ENCODE peak calls at places on chromosomes 5 and 9, in six cellular contexts. S is upper lobe of left lung, F is A549, I is body of pancreas, N is suprapubic skin, C is uterus. W is an unnamed sample.

GRCh38 chr5:79612667-79613190 is 488 bp downstream of the TENT2 start:
- DNase-seq in S (no peak), N (no peak), F (no peak), C (no peak), I (no peak), W (no peak)

GRCh38 chr5:57986746-57987145 is 473.1 kb downstream of the PLK2 start:
- DNase-seq in N (no peak), C (peak; percentile 18), I (no peak), S (no peak), F (peak; percentile 59), W (no peak)

GRCh38 chr9:114238471-114238870 is 83.1 kb downstream of the COL27A1 start:
- DNase-seq in C (peak; percentile 37), S (no peak), I (no peak), F (no peak), N (no peak), W (peak; percentile 29)

GRCh38 chr9:19156805-19157204 is 29.5 kb upstream of the PLIN2 start:
- DNase-seq in F (no peak), N (no peak), S (no peak), I (no peak), C (peak; percentile 26), W (peak; percentile 27)

GRCh38 chr5:42949348-42950090 is 90.6 kb downstream of the ANXA2R start:
- DNase-seq in S (peak; percentile 74), N (no peak), F (peak; percentile 93), I (no peak), C (peak; percentile 22), W (peak; percentile 40)

GRCh38 chr5:123344819-123345426 is 78.3 kb downstream of the CEP120 start:
- DNase-seq in I (no peak), S (no peak), F (peak; percentile 28), N (no peak), C (no peak), W (no peak)

GRCh38 chr5:175317872-175318271 is 126.1 kb downstream of the DRD1 start:
- DNase-seq in I (no peak), S (no peak), F (no peak), C (no peak), N (no peak), W (no peak)

GRCh38 chr5:78050888-78051287 is 243.6 kb downstream of the AP3B1 start:
- DNase-seq in C (no peak), I (no peak), S (no peak), F (peak; percentile 32), N (no peak), W (no peak)

GRCh38 chr5:56827043-56827442 is 11.7 kb downstream of the MAP3K1 start:
- DNase-seq in F (peak; percentile 16), I (no peak), N (no peak), C (no peak), S (no peak), W (no peak)

GRCh38 chr5:64767959-64768357 is 533 bp downstream of the SREK1IP1 start:
- DNase-seq in C (peak; percentile 14), N (no peak), S (peak; percentile 22), F (peak; percentile 14), I (peak; percentile 22), W (no peak)

GRCh38 chr5:83718936-83719495 is 1.6 kb downstream of the HAPLN1 start:
- DNase-seq in N (no peak), I (no peak), F (no peak), S (no peak), C (no peak), W (no peak)

GRCh38 chr9:83296123-83296522 is 233.2 kb upstream of the RASEF start:
- DNase-seq in F (no peak), C (no peak), S (no peak), N (no peak), I (no peak), W (no peak)

GRCh38 chr9:134626576-134627416 is 14.8 kb upstream of the COL5A1 start:
- DNase-seq in N (peak; percentile 45), S (peak; percentile 14), C (peak; percentile 7), I (peak; percentile 3), F (no peak), W (no peak)

GRCh38 chr9:134629061-134629585 is 12.5 kb upstream of the COL5A1 start:
- DNase-seq in C (peak; percentile 4), N (peak; percentile 67), S (peak; percentile 10), I (no peak), F (no peak), W (peak; percentile 2)

GRCh38 chr9:134628354-134628736 is 13.3 kb upstream of the COL5A1 start:
- DNase-seq in S (peak; percentile 10), I (no peak), F (no peak), C (peak; percentile 5), N (no peak), W (no peak)

GRCh38 chr9:134626141-134626423 is 15.5 kb upstream of the COL5A1 start:
- DNase-seq in N (no peak), F (no peak), I (peak; percentile 2), S (peak; percentile 8), C (no peak), W (no peak)

DNA sequence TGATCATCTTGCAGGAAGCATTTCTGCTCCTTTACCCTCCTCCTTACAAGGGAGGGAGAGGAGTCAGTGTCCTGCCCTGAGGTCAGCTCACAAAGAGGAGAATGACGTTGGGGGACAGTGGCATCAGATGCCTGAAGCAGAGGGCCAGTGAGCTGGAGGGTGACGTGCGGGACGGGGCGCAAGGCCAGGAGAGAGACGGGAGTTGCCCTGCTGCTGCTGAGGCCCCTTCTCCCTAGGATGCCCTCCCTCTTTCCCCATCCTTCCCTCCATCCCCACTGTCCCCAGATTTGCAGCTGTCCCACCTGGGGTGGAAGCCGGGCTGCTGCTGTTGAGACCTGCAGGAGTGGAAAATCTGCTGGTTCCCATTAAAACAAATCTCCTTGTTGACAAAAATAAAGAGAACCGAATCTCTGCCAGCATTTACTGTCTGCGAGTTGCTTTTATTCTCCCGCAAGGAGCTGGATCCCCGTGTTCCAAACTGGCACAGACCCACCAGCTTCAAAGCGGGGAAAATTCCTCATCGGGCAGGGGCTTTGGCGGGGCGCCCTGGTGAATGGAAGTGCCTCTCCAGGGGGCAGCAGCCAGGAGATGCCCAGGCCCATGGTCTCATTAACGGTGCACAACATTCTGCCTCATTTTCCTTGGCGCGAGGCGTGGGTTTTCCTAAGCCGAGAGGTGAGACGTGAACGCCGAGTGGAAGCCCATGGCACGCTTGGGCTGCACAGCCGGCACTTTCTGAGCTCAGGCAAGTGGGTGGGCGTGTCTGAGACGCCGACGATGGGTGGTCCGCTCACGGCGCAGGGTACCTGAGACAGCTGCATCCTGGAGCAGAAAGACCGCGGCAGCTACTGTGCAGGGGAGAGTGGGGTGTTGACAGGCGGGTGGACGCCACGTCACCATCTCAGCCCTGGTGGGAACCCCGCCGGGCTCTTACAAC is 13.9 kb upstream of the COL5A1 start:
- DNase-seq in I (no peak), F (no peak), C (peak; percentile 11), S (peak; percentile 18), N (peak; percentile 75), W (no peak)
- H3K27ac ChIP-seq in I (no peak overlapping the region), F (peak overlapping the region; percentile 88), C (no peak overlapping the region), S (no peak overlapping the region), N (no peak overlapping the region), W (no peak overlapping the region)

DNA sequence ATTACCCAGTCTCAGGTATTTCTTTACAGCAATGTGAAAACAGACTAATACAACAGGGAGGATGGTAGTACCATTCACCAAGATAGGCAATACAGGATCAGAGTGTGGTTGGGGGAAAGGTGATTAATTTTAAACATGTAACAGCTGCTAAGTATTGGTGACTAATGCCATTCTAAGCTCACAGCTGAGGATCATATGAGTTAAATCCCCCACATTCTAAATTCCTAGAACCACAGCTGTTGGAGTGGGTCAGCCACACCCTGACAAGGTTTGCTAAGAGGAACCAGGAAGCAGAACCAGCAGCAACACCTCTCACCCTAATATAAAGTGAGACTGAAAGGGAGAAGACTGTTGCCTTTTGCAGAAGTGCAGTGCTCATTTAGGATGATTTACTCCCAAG is 24.8 kb downstream of the HSPB3 start:
- DNase-seq in S (no peak), F (no peak), C (no peak), N (no peak), I (no peak), W (no peak)
- TF ChIP-seq POLR2A in S (no peak), F (no peak), C (no peak), N (no peak), I (no peak), W (no peak)

GRCh38 chr9:131521822-131522221 is 9.2 kb downstream of the UCK1 start:
- DNase-seq in I (no peak), C (no peak), F (no peak), N (no peak), S (no peak), W (no peak)

GRCh38 chr9:131520448-131520847 is 10.6 kb downstream of the UCK1 start:
- DNase-seq in C (no peak), N (no peak), F (no peak), S (no peak), I (no peak), W (no peak)

GRCh38 chr9:131522257-131523085 is 8.6 kb downstream of the UCK1 start:
- DNase-seq in S (no peak), C (no peak), F (no peak), I (no peak), N (no peak), W (no peak)

GRCh38 chr9:131523086-131523388 is 8.0 kb downstream of the UCK1 start:
- DNase-seq in I (no peak), C (no peak), S (no peak), F (no peak), N (no peak), W (no peak)

GRCh38 chr9:131521203-131521602 is 9.9 kb downstream of the UCK1 start:
- DNase-seq in N (no peak), C (no peak), F (no peak), I (no peak), S (no peak), W (no peak)
- H3K4me3 ChIP-seq in N (no peak overlapping the region), C (no peak overlapping the region), F (no peak overlapping the region), I (no peak overlapping the region), S (no peak overlapping the region), W (no peak overlapping the region)

GRCh38 chr5:174312270-174312617 is 266.7 kb downstream of the NSG2 start:
- DNase-seq in F (no peak), N (peak; percentile 68), I (no peak), S (no peak), C (no peak), W (no peak)
- H3K27ac ChIP-seq in F (no peak overlapping the region), N (no peak overlapping the region), I (no peak overlapping the region), S (no peak overlapping the region), C (no peak overlapping the region), W (no peak overlapping the region)

GRCh38 chr5:167580608-167581007 is 710.8 kb upstream of the WWC1 start:
- DNase-seq in I (no peak), F (no peak), N (no peak), S (no peak), C (no peak), W (no peak)
- TF ChIP-seq POLR2A in I (no peak), F (no peak), N (no peak), S (no peak), C (no peak), W (no peak)

DNA sequence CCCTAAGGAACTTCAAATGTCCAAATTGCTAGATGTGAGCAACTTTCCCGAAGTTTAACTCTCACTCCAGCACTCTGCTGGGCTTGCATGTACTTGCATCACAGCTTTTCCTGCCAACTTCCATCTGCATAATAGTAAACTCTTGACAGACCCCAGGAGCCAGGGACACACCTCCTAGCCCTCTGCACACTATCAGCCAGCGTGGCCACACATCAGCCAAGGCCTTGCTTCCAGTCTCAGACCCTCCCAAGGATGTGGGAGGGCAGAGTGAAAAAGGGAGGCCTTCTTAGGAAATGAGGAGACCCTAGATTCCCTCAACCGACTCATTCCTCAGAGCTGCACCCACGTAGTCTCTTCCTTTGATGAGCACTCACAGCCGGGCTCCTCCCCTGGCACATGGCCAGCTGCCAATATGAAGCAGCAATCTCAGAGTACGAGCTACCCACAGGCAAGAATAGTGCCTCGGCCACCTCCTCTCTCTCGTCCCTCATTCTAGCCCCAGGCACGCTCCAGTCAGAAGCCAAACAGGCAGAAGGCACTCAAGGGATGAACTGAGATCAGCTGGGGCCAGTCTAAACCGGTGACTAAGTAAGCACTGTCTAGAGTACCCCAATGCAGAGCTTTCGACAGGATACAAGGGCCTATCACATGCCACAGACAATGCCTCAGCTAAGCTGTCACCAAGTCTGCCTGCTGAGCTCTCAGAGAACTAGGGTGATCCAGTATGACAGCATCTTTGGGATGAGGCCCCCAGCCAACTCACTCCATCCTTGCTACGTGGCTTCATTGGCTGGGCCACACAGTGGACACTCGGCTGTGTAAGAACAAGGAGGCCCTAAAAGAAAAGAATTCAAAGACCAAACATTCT is 2.3 kb downstream of the P4HA2 start:
- DNase-seq in S (peak; percentile 44), F (no peak), I (peak; percentile 53), C (peak; percentile 85), N (peak; percentile 87), W (peak; percentile 29)
- H3K4me3 ChIP-seq in S (peak overlapping the region; percentile 74), F (no peak overlapping the region), I (no peak overlapping the region), C (no peak overlapping the region), N (peak overlapping the region; percentile 79), W (no peak overlapping the region)